ENCODE peak calls at places on chromosomes 11 and 22, in seven cellular contexts. V, D, F, I, R, X and S are unnamed samples.

GRCh38 chr11:6437423-6437822 is 3.4 kb downstream of the HPX start:
- DNase-seq in I (no peak), V (no peak), D (no peak), F (no peak), R (no peak), X (no peak), S (no peak)

GRCh38 chr11:5247479-5248192 is 2.0 kb downstream of the HBG1 start:
- DNase-seq in F (no peak), V (no peak), I (no peak), X (no peak), D (no peak), R (no peak), S (no peak)

GRCh38 chr11:2142762-2143202 is 3.6 kb upstream of the IGF2 start:
- DNase-seq in F (no peak), D (no peak), V (no peak), X (no peak), I (no peak), R (no peak), S (no peak)

GRCh38 chr11:76577921-76578654 is 92.5 kb downstream of the LRRC32 start:
- DNase-seq in R (no peak), X (no peak), D (no peak), I (no peak), F (no peak), V (no peak), S (no peak)

GRCh38 chr11:8263109-8263768 is 439 bp downstream of the LMO1 start:
- DNase-seq in D (peak), I (peak), R (peak), F (no peak), V (no peak), X (peak), S (peak)

GRCh38 chr11:47467372-47467771 is 18.4 kb upstream of the RAPSN start:
- DNase-seq in R (no peak), F (no peak), X (no peak), V (peak), I (no peak), D (no peak), S (no peak)

GRCh38 chr11:66814678-66815077 is 28.6 kb upstream of the RCE1 start:
- DNase-seq in X (no peak), R (no peak), F (no peak), D (no peak), V (no peak), I (no peak), S (no peak)

GRCh38 chr11:71342951-71343827 is 90.8 kb upstream of the SHANK2 start:
- DNase-seq in F (peak), X (no peak), V (peak), I (peak), D (peak), R (peak), S (peak)

GRCh38 chr11:72391638-72392423 is 42.5 kb downstream of the CLPB start:
- DNase-seq in F (no peak), V (no peak), R (no peak), I (no peak), X (no peak), D (no peak), S (no peak)

GRCh38 chr11:18720811-18721575 is 5.0 kb downstream of the IGSF22 start:
- DNase-seq in I (peak), R (peak), D (peak), F (peak), V (peak), X (peak), S (peak)

GRCh38 chr22:39897841-39898240 is 3.0 kb upstream of the GRAP2 start:
- DNase-seq in D (no peak), X (no peak), V (no peak), I (no peak), F (no peak), R (no peak), S (no peak)

GRCh38 chr11:2515401-2516275 is 70.8 kb downstream of the KCNQ1 start:
- DNase-seq in V (peak), R (peak), D (no peak), F (peak), I (peak), X (peak), S (no peak)

GRCh38 chr11:25899761-25900160 is 432.2 kb upstream of the ANO3 start:
- DNase-seq in D (no peak), V (no peak), R (peak), X (no peak), I (no peak), F (no peak), S (no peak)

GRCh38 chr22:19065298-19065859 is 56.8 kb downstream of the DGCR2 start:
- DNase-seq in I (no peak), D (no peak), R (no peak), V (no peak), X (peak), F (no peak), S (no peak)